ENCODE peak calls at places on chromosome 17, in nine cellular contexts. One of them, this sample, is unnamed.

GRCh38 chr17:72976971-72977767 is 115.3 kb downstream of the SLC39A11 start:
- DNase-seq in IMR-90: peak; percentile 95
- DNase-seq in cardiac muscle cell: peak; percentile 95
- DNase-seq in PC-9: peak; percentile 84
- DNase-seq in MG63: peak; percentile 81
- DNase-seq in BJ: peak; percentile 60
- DNase-seq in adrenal gland: peak; percentile 44
- DNase-seq in HAP-1: no peak
- DNase-seq in CD8-positive, alpha-beta T cell: no peak
- DNase-seq in this sample: no peak

GRCh38 chr17:79943354-79944241 is 92.1 kb downstream of the TBC1D16 start:
- DNase-seq in IMR-90: no peak
- DNase-seq in CD8-positive, alpha-beta T cell: no peak
- DNase-seq in adrenal gland: no peak
- DNase-seq in PC-9: no peak
- DNase-seq in cardiac muscle cell: no peak
- DNase-seq in BJ: no peak
- DNase-seq in MG63: no peak
- DNase-seq in HAP-1: peak; percentile 4
- DNase-seq in this sample: no peak

GRCh38 chr17:3615160-3615870 is 6.1 kb upstream of the TRPV1 start:
- DNase-seq in BJ: no peak
- DNase-seq in CD8-positive, alpha-beta T cell: no peak
- DNase-seq in cardiac muscle cell: no peak
- DNase-seq in HAP-1: no peak
- DNase-seq in adrenal gland: no peak
- DNase-seq in PC-9: no peak
- DNase-seq in MG63: no peak
- DNase-seq in IMR-90: no peak
- DNase-seq in this sample: no peak

GRCh38 chr17:4806770-4807533 is at the start of gene PLD2:
- DNase-seq in adrenal gland: peak; percentile 87
- DNase-seq in CD8-positive, alpha-beta T cell: peak; percentile 77
- DNase-seq in IMR-90: peak; percentile 67
- DNase-seq in PC-9: peak; percentile 63
- DNase-seq in HAP-1: peak; percentile 95
- DNase-seq in MG63: peak; percentile 86
- DNase-seq in cardiac muscle cell: peak; percentile 83
- DNase-seq in BJ: peak; percentile 25
- DNase-seq in this sample: no peak

GRCh38 chr17:16915752-16916556 is 56.0 kb downstream of the TNFRSF13B start:
- DNase-seq in BJ: no peak
- DNase-seq in IMR-90: peak; percentile 16
- DNase-seq in CD8-positive, alpha-beta T cell: no peak
- DNase-seq in HAP-1: peak; percentile 64
- DNase-seq in PC-9: peak; percentile 56
- DNase-seq in cardiac muscle cell: peak; percentile 57
- DNase-seq in MG63: peak; percentile 45
- DNase-seq in adrenal gland: no peak
- DNase-seq in this sample: no peak

GRCh38 chr17:63832014-63832413 is 4.6 kb upstream of the FTSJ3 start:
- DNase-seq in BJ: no peak
- DNase-seq in cardiac muscle cell: no peak
- DNase-seq in HAP-1: no peak
- DNase-seq in adrenal gland: no peak
- DNase-seq in PC-9: no peak
- DNase-seq in IMR-90: no peak
- DNase-seq in MG63: no peak
- DNase-seq in CD8-positive, alpha-beta T cell: no peak
- DNase-seq in this sample: no peak

GRCh38 chr17:48539177-48539576 is 5.7 kb downstream of the HOXB2 start:
- DNase-seq in adrenal gland: no peak
- DNase-seq in BJ: peak; percentile 68
- DNase-seq in CD8-positive, alpha-beta T cell: no peak
- DNase-seq in HAP-1: no peak
- DNase-seq in MG63: peak; percentile 54
- DNase-seq in IMR-90: peak; percentile 90
- DNase-seq in PC-9: no peak
- DNase-seq in cardiac muscle cell: peak; percentile 63
- DNase-seq in this sample: no peak

GRCh38 chr17:75666959-75667790 is at the start of the genes RECQL5 and SAP30BP:
- DNase-seq in PC-9: peak; percentile 91
- DNase-seq in HAP-1: peak; percentile 98
- DNase-seq in cardiac muscle cell: peak; percentile 99
- DNase-seq in IMR-90: peak; percentile 98
- DNase-seq in adrenal gland: peak; percentile 98
- DNase-seq in BJ: peak; percentile 88
- DNase-seq in CD8-positive, alpha-beta T cell: peak; percentile 98
- DNase-seq in MG63: peak; percentile 98
- DNase-seq in this sample: peak; percentile 92

DNA sequence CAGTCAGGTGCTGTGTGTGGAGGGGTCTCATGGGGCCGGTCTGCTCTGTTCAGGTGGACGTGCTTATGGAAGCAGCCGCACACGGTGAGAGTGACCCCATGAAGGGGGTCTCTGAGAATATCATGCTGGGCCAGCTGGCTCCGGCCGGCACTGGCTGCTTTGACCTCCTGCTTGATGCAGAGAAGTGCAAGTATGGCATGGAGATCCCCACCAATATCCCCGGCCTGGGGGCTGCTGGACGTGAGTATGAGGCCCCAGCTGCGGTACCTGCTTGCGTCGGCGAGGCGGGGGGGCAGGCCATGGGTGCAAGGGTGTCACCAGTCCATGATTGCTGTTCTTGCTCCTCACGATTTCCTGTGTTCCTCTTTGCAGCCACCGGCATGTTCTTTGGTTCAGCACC is 27.9 kb downstream of the POLR2A start:
- DNase-seq in IMR-90: no peak
- DNase-seq in PC-9: no peak
- DNase-seq in HAP-1: no peak
- DNase-seq in CD8-positive, alpha-beta T cell: no peak
- DNase-seq in cardiac muscle cell: no peak
- DNase-seq in BJ: no peak
- DNase-seq in MG63: no peak
- DNase-seq in adrenal gland: no peak
- DNase-seq in this sample: no peak
- H3K36me3 ChIP-seq in IMR-90: peaks cover 67% of the 10 kb centered on the region
- H3K36me3 ChIP-seq in PC-9: no peaks in the 10 kb centered on the region
- H3K36me3 ChIP-seq in HAP-1: peaks cover 73% of the 10 kb centered on the region
- H3K36me3 ChIP-seq in CD8-positive, alpha-beta T cell: peaks cover 54% of the 10 kb centered on the region
- H3K36me3 ChIP-seq in cardiac muscle cell: peaks cover 57% of the 10 kb centered on the region
- H3K36me3 ChIP-seq in BJ: peaks cover 41% of the 10 kb centered on the region
- H3K36me3 ChIP-seq in MG63: peaks cover 2% of the 10 kb centered on the region
- H3K36me3 ChIP-seq in adrenal gland: peaks cover 74% of the 10 kb centered on the region
- H3K36me3 ChIP-seq in this sample: peaks cover 63% of the 10 kb centered on the region

GRCh38 chr17:50425682-50426471 is at the start of gene ACSF2:
- DNase-seq in PC-9: peak; percentile 56
- DNase-seq in HAP-1: peak; percentile 84
- DNase-seq in MG63: peak; percentile 83
- DNase-seq in IMR-90: peak; percentile 22
- DNase-seq in CD8-positive, alpha-beta T cell: peak; percentile 66
- DNase-seq in adrenal gland: peak; percentile 81
- DNase-seq in cardiac muscle cell: peak; percentile 65
- DNase-seq in BJ: no peak
- DNase-seq in this sample: no peak

GRCh38 chr17:50426472-50426782 is 409 bp downstream of the ACSF2 start:
- DNase-seq in cardiac muscle cell: no peak
- DNase-seq in adrenal gland: no peak
- DNase-seq in BJ: no peak
- DNase-seq in IMR-90: no peak
- DNase-seq in MG63: no peak
- DNase-seq in PC-9: no peak
- DNase-seq in HAP-1: no peak
- DNase-seq in CD8-positive, alpha-beta T cell: no peak
- DNase-seq in this sample: no peak

GRCh38 chr17:50424246-50425000 is 1.6 kb upstream of the ACSF2 start:
- DNase-seq in HAP-1: no peak
- DNase-seq in CD8-positive, alpha-beta T cell: no peak
- DNase-seq in cardiac muscle cell: no peak
- DNase-seq in PC-9: peak; percentile 45
- DNase-seq in adrenal gland: no peak
- DNase-seq in MG63: no peak
- DNase-seq in BJ: no peak
- DNase-seq in IMR-90: no peak
- DNase-seq in this sample: no peak

GRCh38 chr17:50423553-50424159 is 2.4 kb upstream of the ACSF2 start:
- DNase-seq in BJ: peak; percentile 44
- DNase-seq in adrenal gland: no peak
- DNase-seq in HAP-1: peak; percentile 40
- DNase-seq in IMR-90: peak; percentile 91
- DNase-seq in CD8-positive, alpha-beta T cell: no peak
- DNase-seq in MG63: peak; percentile 94
- DNase-seq in PC-9: peak; percentile 100
- DNase-seq in cardiac muscle cell: peak; percentile 94
- DNase-seq in this sample: no peak

DNA sequence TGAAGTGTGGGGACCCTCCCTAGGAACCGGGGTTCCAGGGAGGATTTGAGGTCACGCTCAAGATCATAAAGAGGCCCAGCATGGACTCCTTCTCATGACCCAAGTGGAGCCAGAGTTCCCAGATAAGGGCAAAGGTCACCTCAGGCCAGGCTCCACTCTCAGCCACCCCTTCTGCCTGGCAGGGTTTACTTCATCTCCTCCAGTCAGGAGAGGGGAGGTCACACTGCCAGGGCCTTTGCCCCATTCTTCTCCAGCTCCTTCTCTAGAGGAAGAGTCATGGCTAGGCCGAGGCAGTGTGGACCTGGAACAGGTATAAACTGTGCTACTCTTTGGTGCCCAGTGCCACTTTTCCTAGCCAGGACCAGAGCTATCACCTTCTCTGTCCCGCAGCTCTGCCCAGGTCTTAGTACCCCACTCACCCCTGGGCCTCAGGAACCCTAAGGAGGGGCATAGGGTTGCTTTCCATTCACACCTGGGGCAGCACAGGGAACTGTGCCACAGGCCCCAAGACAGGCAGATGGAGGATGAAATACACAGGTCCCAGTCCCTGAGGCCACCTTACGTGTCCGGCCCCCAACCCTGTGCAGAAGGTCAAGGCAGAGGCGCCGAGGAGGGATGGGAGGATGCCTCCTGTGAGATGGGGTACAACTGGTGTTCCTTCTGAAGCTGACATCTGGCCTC is 877 bp upstream of the ACSF2 start:
- DNase-seq in adrenal gland: no peak
- DNase-seq in HAP-1: no peak
- DNase-seq in MG63: no peak
- DNase-seq in cardiac muscle cell: no peak
- DNase-seq in CD8-positive, alpha-beta T cell: no peak
- DNase-seq in IMR-90: no peak
- DNase-seq in PC-9: peak; percentile 49
- DNase-seq in BJ: no peak
- DNase-seq in this sample: no peak
- H3K36me3 ChIP-seq in adrenal gland: no peaks in the 10 kb centered on the region
- H3K36me3 ChIP-seq in HAP-1: no peaks in the 10 kb centered on the region
- H3K36me3 ChIP-seq in MG63: no peaks in the 10 kb centered on the region
- H3K36me3 ChIP-seq in cardiac muscle cell: no peaks in the 10 kb centered on the region
- H3K36me3 ChIP-seq in CD8-positive, alpha-beta T cell: no peaks in the 10 kb centered on the region
- H3K36me3 ChIP-seq in IMR-90: peaks cover 3% of the 10 kb centered on the region
- H3K36me3 ChIP-seq in PC-9: peaks cover 7% of the 10 kb centered on the region
- H3K36me3 ChIP-seq in BJ: no peaks in the 10 kb centered on the region
- H3K36me3 ChIP-seq in this sample: no peaks in the 10 kb centered on the region

GRCh38 chr17:798246-798645 is 16.1 kb downstream of the MRM3 start:
- DNase-seq in MG63: no peak
- DNase-seq in HAP-1: no peak
- DNase-seq in cardiac muscle cell: no peak
- DNase-seq in CD8-positive, alpha-beta T cell: no peak
- DNase-seq in BJ: no peak
- DNase-seq in IMR-90: no peak
- DNase-seq in adrenal gland: no peak
- DNase-seq in PC-9: no peak
- DNase-seq in this sample: no peak

GRCh38 chr17:795276-795675 is 13.1 kb downstream of the MRM3 start:
- DNase-seq in BJ: no peak
- DNase-seq in CD8-positive, alpha-beta T cell: no peak
- DNase-seq in adrenal gland: no peak
- DNase-seq in IMR-90: no peak
- DNase-seq in cardiac muscle cell: no peak
- DNase-seq in PC-9: no peak
- DNase-seq in HAP-1: no peak
- DNase-seq in MG63: no peak
- DNase-seq in this sample: no peak

GRCh38 chr17:795721-796120 is 13.6 kb downstream of the MRM3 start:
- DNase-seq in HAP-1: no peak
- DNase-seq in IMR-90: no peak
- DNase-seq in cardiac muscle cell: no peak
- DNase-seq in CD8-positive, alpha-beta T cell: no peak
- DNase-seq in MG63: no peak
- DNase-seq in PC-9: no peak
- DNase-seq in adrenal gland: no peak
- DNase-seq in BJ: no peak
- DNase-seq in this sample: no peak

GRCh38 chr17:797236-797635 is 15.1 kb downstream of the MRM3 start:
- DNase-seq in CD8-positive, alpha-beta T cell: no peak
- DNase-seq in PC-9: no peak
- DNase-seq in IMR-90: no peak
- DNase-seq in HAP-1: no peak
- DNase-seq in adrenal gland: no peak
- DNase-seq in cardiac muscle cell: no peak
- DNase-seq in MG63: no peak
- DNase-seq in BJ: no peak
- DNase-seq in this sample: no peak

GRCh38 chr17:796609-797008 is 14.5 kb downstream of the MRM3 start:
- DNase-seq in BJ: no peak
- DNase-seq in cardiac muscle cell: no peak
- DNase-seq in adrenal gland: no peak
- DNase-seq in MG63: no peak
- DNase-seq in PC-9: no peak
- DNase-seq in IMR-90: no peak
- DNase-seq in CD8-positive, alpha-beta T cell: no peak
- DNase-seq in HAP-1: no peak
- DNase-seq in this sample: no peak
- H3K36me3 ChIP-seq in BJ: peaks cover 21% of the 10 kb centered on the region
- H3K36me3 ChIP-seq in cardiac muscle cell: peaks cover 14% of the 10 kb centered on the region
- H3K36me3 ChIP-seq in adrenal gland: peaks cover 12% of the 10 kb centered on the region
- H3K36me3 ChIP-seq in MG63: peaks cover 12% of the 10 kb centered on the region
- H3K36me3 ChIP-seq in PC-9: no peaks in the 10 kb centered on the region
- H3K36me3 ChIP-seq in IMR-90: peaks cover 53% of the 10 kb centered on the region
- H3K36me3 ChIP-seq in CD8-positive, alpha-beta T cell: no peaks in the 10 kb centered on the region
- H3K36me3 ChIP-seq in HAP-1: peaks cover 25% of the 10 kb centered on the region
- H3K36me3 ChIP-seq in this sample: peaks cover 8% of the 10 kb centered on the region

GRCh38 chr17:30396612-30397011 is 17.9 kb downstream of the CPD start:
- DNase-seq in CD8-positive, alpha-beta T cell: no peak
- DNase-seq in PC-9: no peak
- DNase-seq in cardiac muscle cell: no peak
- DNase-seq in MG63: no peak
- DNase-seq in HAP-1: no peak
- DNase-seq in BJ: no peak
- DNase-seq in IMR-90: no peak
- DNase-seq in adrenal gland: no peak
- DNase-seq in this sample: no peak

GRCh38 chr17:30395398-30396022 is 16.8 kb downstream of the CPD start:
- DNase-seq in MG63: no peak
- DNase-seq in cardiac muscle cell: no peak
- DNase-seq in HAP-1: no peak
- DNase-seq in IMR-90: no peak
- DNase-seq in CD8-positive, alpha-beta T cell: no peak
- DNase-seq in PC-9: no peak
- DNase-seq in BJ: no peak
- DNase-seq in adrenal gland: no peak
- DNase-seq in this sample: no peak

GRCh38 chr17:30393491-30393890 is 14.8 kb downstream of the CPD start:
- DNase-seq in MG63: no peak
- DNase-seq in PC-9: no peak
- DNase-seq in HAP-1: no peak
- DNase-seq in CD8-positive, alpha-beta T cell: no peak
- DNase-seq in adrenal gland: no peak
- DNase-seq in cardiac muscle cell: no peak
- DNase-seq in BJ: no peak
- DNase-seq in IMR-90: peak; percentile 29
- DNase-seq in this sample: no peak

GRCh38 chr17:30396129-30396528 is 17.4 kb downstream of the CPD start:
- DNase-seq in CD8-positive, alpha-beta T cell: no peak
- DNase-seq in HAP-1: no peak
- DNase-seq in cardiac muscle cell: no peak
- DNase-seq in adrenal gland: no peak
- DNase-seq in MG63: no peak
- DNase-seq in IMR-90: no peak
- DNase-seq in PC-9: no peak
- DNase-seq in BJ: no peak
- DNase-seq in this sample: no peak

GRCh38 chr17:30393911-30394867 is 15.5 kb downstream of the CPD start:
- DNase-seq in PC-9: no peak
- DNase-seq in adrenal gland: no peak
- DNase-seq in IMR-90: no peak
- DNase-seq in cardiac muscle cell: no peak
- DNase-seq in MG63: no peak
- DNase-seq in CD8-positive, alpha-beta T cell: no peak
- DNase-seq in BJ: no peak
- DNase-seq in HAP-1: no peak
- DNase-seq in this sample: no peak
- H3K36me3 ChIP-seq in PC-9: peaks cover 2% of the 10 kb centered on the region
- H3K36me3 ChIP-seq in adrenal gland: peaks cover 7% of the 10 kb centered on the region
- H3K36me3 ChIP-seq in IMR-90: peaks cover 2% of the 10 kb centered on the region
- H3K36me3 ChIP-seq in cardiac muscle cell: peaks cover 5% of the 10 kb centered on the region
- H3K36me3 ChIP-seq in MG63: peaks cover 3% of the 10 kb centered on the region
- H3K36me3 ChIP-seq in CD8-positive, alpha-beta T cell: no peaks in the 10 kb centered on the region
- H3K36me3 ChIP-seq in BJ: peaks cover 2% of the 10 kb centered on the region
- H3K36me3 ChIP-seq in HAP-1: no peaks in the 10 kb centered on the region
- H3K36me3 ChIP-seq in this sample: peaks cover 3% of the 10 kb centered on the region